ENCODE peak calls at places on chromosomes 3 and 15, in nine cellular contexts. One of them, this sample, is unnamed.

GRCh38 chr15:42065008-42065407 is 29.4 kb downstream of the PLA2G4D start:
- DNase-seq in brain microvascular endothelial cell: no peak
- DNase-seq in MM.1S: no peak
- DNase-seq in CD4-positive, CD25-positive, alpha-beta regulatory T cell: peak; percentile 38
- DNase-seq in prostate gland: no peak
- DNase-seq in left ventricle myocardium inferior: no peak
- DNase-seq in CD8-positive, alpha-beta T cell: peak; percentile 6
- DNase-seq in CD8-positive, alpha-beta memory T cell: no peak
- DNase-seq in tibial artery: no peak
- DNase-seq in this sample: no peak

GRCh38 chr15:49494842-49495241 is 71.8 kb downstream of the FGF7 start:
- DNase-seq in brain microvascular endothelial cell: no peak
- DNase-seq in MM.1S: no peak
- DNase-seq in CD4-positive, CD25-positive, alpha-beta regulatory T cell: no peak
- DNase-seq in prostate gland: no peak
- DNase-seq in left ventricle myocardium inferior: no peak
- DNase-seq in CD8-positive, alpha-beta T cell: no peak
- DNase-seq in CD8-positive, alpha-beta memory T cell: no peak
- DNase-seq in tibial artery: no peak
- DNase-seq in this sample: no peak

GRCh38 chr15:74723754-74724334 is 1.5 kb downstream of the CYP1A1 start:
- DNase-seq in brain microvascular endothelial cell: peak; percentile 38
- DNase-seq in MM.1S: peak; percentile 34
- DNase-seq in CD4-positive, CD25-positive, alpha-beta regulatory T cell: peak; percentile 53
- DNase-seq in prostate gland: no peak
- DNase-seq in left ventricle myocardium inferior: no peak
- DNase-seq in CD8-positive, alpha-beta T cell: no peak
- DNase-seq in CD8-positive, alpha-beta memory T cell: no peak
- DNase-seq in tibial artery: no peak
- DNase-seq in this sample: peak; percentile 25

GRCh38 chr3:161267646-161268045 is 46.5 kb downstream of the NMD3 start:
- DNase-seq in brain microvascular endothelial cell: no peak
- DNase-seq in MM.1S: no peak
- DNase-seq in CD4-positive, CD25-positive, alpha-beta regulatory T cell: no peak
- DNase-seq in prostate gland: no peak
- DNase-seq in left ventricle myocardium inferior: no peak
- DNase-seq in CD8-positive, alpha-beta T cell: no peak
- DNase-seq in CD8-positive, alpha-beta memory T cell: no peak
- DNase-seq in tibial artery: no peak
- DNase-seq in this sample: no peak

GRCh38 chr3:43378066-43378935 is 92.0 kb downstream of the SNRK start:
- DNase-seq in brain microvascular endothelial cell: peak; percentile 36
- DNase-seq in MM.1S: peak; percentile 62
- DNase-seq in CD4-positive, CD25-positive, alpha-beta regulatory T cell: peak; percentile 81
- DNase-seq in prostate gland: no peak
- DNase-seq in left ventricle myocardium inferior: no peak
- DNase-seq in CD8-positive, alpha-beta T cell: peak; percentile 77
- DNase-seq in CD8-positive, alpha-beta memory T cell: peak; percentile 82
- DNase-seq in tibial artery: no peak
- DNase-seq in this sample: peak; percentile 78

GRCh38 chr15:29560896-29561295 is 261.4 kb downstream of the TJP1 start:
- DNase-seq in brain microvascular endothelial cell: no peak
- DNase-seq in MM.1S: no peak
- DNase-seq in CD4-positive, CD25-positive, alpha-beta regulatory T cell: no peak
- DNase-seq in prostate gland: no peak
- DNase-seq in left ventricle myocardium inferior: no peak
- DNase-seq in CD8-positive, alpha-beta T cell: no peak
- DNase-seq in CD8-positive, alpha-beta memory T cell: no peak
- DNase-seq in tibial artery: no peak
- DNase-seq in this sample: no peak

GRCh38 chr3:32822609-32823498 is 5.1 kb downstream of the TRIM71 start:
- DNase-seq in brain microvascular endothelial cell: no peak
- DNase-seq in MM.1S: no peak
- DNase-seq in CD4-positive, CD25-positive, alpha-beta regulatory T cell: no peak
- DNase-seq in prostate gland: no peak
- DNase-seq in left ventricle myocardium inferior: no peak
- DNase-seq in CD8-positive, alpha-beta T cell: no peak
- DNase-seq in CD8-positive, alpha-beta memory T cell: no peak
- DNase-seq in tibial artery: no peak
- DNase-seq in this sample: no peak

GRCh38 chr3:113179235-113179829 is 32.0 kb upstream of the BOC start:
- DNase-seq in brain microvascular endothelial cell: no peak
- DNase-seq in MM.1S: no peak
- DNase-seq in CD4-positive, CD25-positive, alpha-beta regulatory T cell: no peak
- DNase-seq in prostate gland: no peak
- DNase-seq in left ventricle myocardium inferior: no peak
- DNase-seq in CD8-positive, alpha-beta T cell: no peak
- DNase-seq in CD8-positive, alpha-beta memory T cell: no peak
- DNase-seq in tibial artery: no peak
- DNase-seq in this sample: no peak

GRCh38 chr15:99123706-99124451 is 19.0 kb downstream of the SYNM start:
- DNase-seq in brain microvascular endothelial cell: peak; percentile 85
- DNase-seq in MM.1S: peak; percentile 45
- DNase-seq in CD4-positive, CD25-positive, alpha-beta regulatory T cell: no peak
- DNase-seq in prostate gland: peak; percentile 46
- DNase-seq in left ventricle myocardium inferior: peak; percentile 87
- DNase-seq in CD8-positive, alpha-beta T cell: no peak
- DNase-seq in CD8-positive, alpha-beta memory T cell: no peak
- DNase-seq in tibial artery: peak; percentile 87
- DNase-seq in this sample: no peak

GRCh38 chr3:189563841-189564563 is 67.2 kb upstream of the TP63 start:
- DNase-seq in brain microvascular endothelial cell: peak; percentile 77
- DNase-seq in MM.1S: peak; percentile 89
- DNase-seq in CD4-positive, CD25-positive, alpha-beta regulatory T cell: peak; percentile 6
- DNase-seq in prostate gland: no peak
- DNase-seq in left ventricle myocardium inferior: no peak
- DNase-seq in CD8-positive, alpha-beta T cell: no peak
- DNase-seq in CD8-positive, alpha-beta memory T cell: no peak
- DNase-seq in tibial artery: no peak
- DNase-seq in this sample: no peak

GRCh38 chr15:56772868-56773639 is 39.7 kb upstream of the ZNF280D start:
- DNase-seq in brain microvascular endothelial cell: peak; percentile 48
- DNase-seq in MM.1S: no peak
- DNase-seq in CD4-positive, CD25-positive, alpha-beta regulatory T cell: no peak
- DNase-seq in prostate gland: peak; percentile 39
- DNase-seq in left ventricle myocardium inferior: no peak
- DNase-seq in CD8-positive, alpha-beta T cell: no peak
- DNase-seq in CD8-positive, alpha-beta memory T cell: no peak
- DNase-seq in tibial artery: no peak
- DNase-seq in this sample: no peak

GRCh38 chr3:61809879-61810278 is 248.5 kb downstream of the PTPRG start:
- DNase-seq in brain microvascular endothelial cell: no peak
- DNase-seq in MM.1S: no peak
- DNase-seq in CD4-positive, CD25-positive, alpha-beta regulatory T cell: no peak
- DNase-seq in prostate gland: peak; percentile 10
- DNase-seq in left ventricle myocardium inferior: peak; percentile 65
- DNase-seq in CD8-positive, alpha-beta T cell: no peak
- DNase-seq in CD8-positive, alpha-beta memory T cell: no peak
- DNase-seq in tibial artery: peak; percentile 51
- DNase-seq in this sample: no peak

GRCh38 chr15:80673561-80674244 is 21.4 kb upstream of the ABHD17C start:
- DNase-seq in brain microvascular endothelial cell: no peak
- DNase-seq in MM.1S: no peak
- DNase-seq in CD4-positive, CD25-positive, alpha-beta regulatory T cell: no peak
- DNase-seq in prostate gland: no peak
- DNase-seq in left ventricle myocardium inferior: no peak
- DNase-seq in CD8-positive, alpha-beta T cell: no peak
- DNase-seq in CD8-positive, alpha-beta memory T cell: no peak
- DNase-seq in tibial artery: no peak
- DNase-seq in this sample: no peak

GRCh38 chr3:48536116-48536515 is 20.5 kb downstream of the PFKFB4 start:
- DNase-seq in brain microvascular endothelial cell: no peak
- DNase-seq in MM.1S: no peak
- DNase-seq in CD4-positive, CD25-positive, alpha-beta regulatory T cell: no peak
- DNase-seq in prostate gland: no peak
- DNase-seq in left ventricle myocardium inferior: no peak
- DNase-seq in CD8-positive, alpha-beta T cell: no peak
- DNase-seq in CD8-positive, alpha-beta memory T cell: no peak
- DNase-seq in tibial artery: no peak
- DNase-seq in this sample: no peak

GRCh38 chr3:48535578-48535977 is 21.0 kb downstream of the PFKFB4 start:
- DNase-seq in brain microvascular endothelial cell: no peak
- DNase-seq in MM.1S: no peak
- DNase-seq in CD4-positive, CD25-positive, alpha-beta regulatory T cell: no peak
- DNase-seq in prostate gland: no peak
- DNase-seq in left ventricle myocardium inferior: no peak
- DNase-seq in CD8-positive, alpha-beta T cell: no peak
- DNase-seq in CD8-positive, alpha-beta memory T cell: no peak
- DNase-seq in tibial artery: no peak
- DNase-seq in this sample: no peak

GRCh38 chr3:48532974-48533337 is 23.6 kb downstream of the PFKFB4 start:
- DNase-seq in brain microvascular endothelial cell: no peak
- DNase-seq in MM.1S: no peak
- DNase-seq in CD4-positive, CD25-positive, alpha-beta regulatory T cell: no peak
- DNase-seq in prostate gland: no peak
- DNase-seq in left ventricle myocardium inferior: no peak
- DNase-seq in CD8-positive, alpha-beta T cell: no peak
- DNase-seq in CD8-positive, alpha-beta memory T cell: no peak
- DNase-seq in tibial artery: no peak
- DNase-seq in this sample: no peak

GRCh38 chr3:48528754-48529153 is 24.8 kb upstream of the SHISA5 start:
- DNase-seq in brain microvascular endothelial cell: no peak
- DNase-seq in MM.1S: no peak
- DNase-seq in CD4-positive, CD25-positive, alpha-beta regulatory T cell: no peak
- DNase-seq in prostate gland: no peak
- DNase-seq in left ventricle myocardium inferior: no peak
- DNase-seq in CD8-positive, alpha-beta T cell: no peak
- DNase-seq in CD8-positive, alpha-beta memory T cell: no peak
- DNase-seq in tibial artery: no peak
- DNase-seq in this sample: no peak

DNA sequence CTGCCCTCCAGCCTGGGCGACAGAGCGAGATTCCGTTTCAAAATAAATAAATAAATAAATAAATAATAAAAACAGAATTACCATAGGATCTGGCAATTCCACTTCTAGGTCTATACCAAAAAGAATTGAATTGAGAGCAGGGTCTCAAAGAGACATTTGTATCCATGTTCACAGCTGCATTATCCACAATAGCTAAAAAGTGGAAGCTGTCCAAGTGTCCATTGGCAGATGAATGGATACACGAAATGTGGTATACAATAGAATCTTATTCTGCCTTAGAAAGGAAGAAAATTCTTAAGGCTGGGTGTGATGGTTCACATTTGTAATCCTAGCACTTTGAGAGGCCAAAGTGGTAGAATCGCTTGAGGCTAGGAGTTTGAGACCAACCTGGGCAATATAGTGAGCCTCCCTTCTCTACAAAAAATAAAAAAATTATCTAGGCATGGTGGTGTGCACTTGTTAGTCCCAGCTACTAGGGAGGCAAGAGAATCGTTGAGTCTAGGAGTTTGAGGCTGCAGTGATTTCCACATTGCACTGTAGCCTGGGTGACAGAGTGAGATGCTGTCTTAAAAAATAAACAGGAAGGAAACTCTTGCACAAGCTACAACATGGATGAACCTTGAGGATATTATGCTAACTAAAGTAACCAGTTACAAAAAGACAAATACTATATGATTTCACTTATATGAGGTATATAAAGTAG is 24.2 kb downstream of the PFKFB4 start:
- DNase-seq in brain microvascular endothelial cell: no peak
- DNase-seq in MM.1S: no peak
- DNase-seq in CD4-positive, CD25-positive, alpha-beta regulatory T cell: no peak
- DNase-seq in prostate gland: no peak
- DNase-seq in left ventricle myocardium inferior: no peak
- DNase-seq in CD8-positive, alpha-beta T cell: no peak
- DNase-seq in CD8-positive, alpha-beta memory T cell: no peak
- DNase-seq in tibial artery: no peak
- DNase-seq in this sample: no peak
- H3K27ac ChIP-seq in brain microvascular endothelial cell: no peak overlapping the region
- H3K27ac ChIP-seq in MM.1S: no peak overlapping the region
- H3K27ac ChIP-seq in CD4-positive, CD25-positive, alpha-beta regulatory T cell: no peak overlapping the region
- H3K27ac ChIP-seq in prostate gland: no peak overlapping the region
- H3K27ac ChIP-seq in left ventricle myocardium inferior: no peak overlapping the region
- H3K27ac ChIP-seq in CD8-positive, alpha-beta T cell: no peak overlapping the region
- H3K27ac ChIP-seq in CD8-positive, alpha-beta memory T cell: no peak overlapping the region
- H3K27ac ChIP-seq in tibial artery: no peak overlapping the region
- H3K27ac ChIP-seq in this sample: no peak overlapping the region

GRCh38 chr3:137763594-137763938 is 549 bp upstream of the SOX14 start:
- DNase-seq in brain microvascular endothelial cell: no peak
- DNase-seq in MM.1S: no peak
- DNase-seq in CD4-positive, CD25-positive, alpha-beta regulatory T cell: no peak
- DNase-seq in prostate gland: no peak
- DNase-seq in left ventricle myocardium inferior: no peak
- DNase-seq in CD8-positive, alpha-beta T cell: no peak
- DNase-seq in CD8-positive, alpha-beta memory T cell: no peak
- DNase-seq in tibial artery: no peak
- DNase-seq in this sample: no peak
- H3K4me3 ChIP-seq in brain microvascular endothelial cell: no peak overlapping the region
- H3K4me3 ChIP-seq in MM.1S: no peak overlapping the region
- H3K4me3 ChIP-seq in CD4-positive, CD25-positive, alpha-beta regulatory T cell: no peak overlapping the region
- H3K4me3 ChIP-seq in prostate gland: peak overlapping the region; percentile 21
- H3K4me3 ChIP-seq in left ventricle myocardium inferior: peak overlapping the region; percentile 46
- H3K4me3 ChIP-seq in CD8-positive, alpha-beta T cell: no peak overlapping the region
- H3K4me3 ChIP-seq in CD8-positive, alpha-beta memory T cell: no peak overlapping the region
- H3K4me3 ChIP-seq in tibial artery: no peak overlapping the region
- H3K4me3 ChIP-seq in this sample: no peak overlapping the region

GRCh38 chr15:72771329-72771725 is 12.2 kb downstream of the ADPGK start:
- DNase-seq in brain microvascular endothelial cell: no peak
- DNase-seq in MM.1S: no peak
- DNase-seq in CD4-positive, CD25-positive, alpha-beta regulatory T cell: no peak
- DNase-seq in prostate gland: no peak
- DNase-seq in left ventricle myocardium inferior: no peak
- DNase-seq in CD8-positive, alpha-beta T cell: no peak
- DNase-seq in CD8-positive, alpha-beta memory T cell: no peak
- DNase-seq in tibial artery: no peak
- DNase-seq in this sample: no peak

GRCh38 chr15:72778796-72779195 is 4.8 kb downstream of the ADPGK start:
- DNase-seq in brain microvascular endothelial cell: no peak
- DNase-seq in MM.1S: no peak
- DNase-seq in CD4-positive, CD25-positive, alpha-beta regulatory T cell: no peak
- DNase-seq in prostate gland: no peak
- DNase-seq in left ventricle myocardium inferior: no peak
- DNase-seq in CD8-positive, alpha-beta T cell: no peak
- DNase-seq in CD8-positive, alpha-beta memory T cell: no peak
- DNase-seq in tibial artery: no peak
- DNase-seq in this sample: no peak

GRCh38 chr15:72770673-72771328 is 12.8 kb downstream of the ADPGK start:
- DNase-seq in brain microvascular endothelial cell: no peak
- DNase-seq in MM.1S: no peak
- DNase-seq in CD4-positive, CD25-positive, alpha-beta regulatory T cell: peak; percentile 43
- DNase-seq in prostate gland: no peak
- DNase-seq in left ventricle myocardium inferior: no peak
- DNase-seq in CD8-positive, alpha-beta T cell: no peak
- DNase-seq in CD8-positive, alpha-beta memory T cell: no peak
- DNase-seq in tibial artery: no peak
- DNase-seq in this sample: no peak

GRCh38 chr15:72774696-72775383 is 8.7 kb downstream of the ADPGK start:
- DNase-seq in brain microvascular endothelial cell: no peak
- DNase-seq in MM.1S: no peak
- DNase-seq in CD4-positive, CD25-positive, alpha-beta regulatory T cell: no peak
- DNase-seq in prostate gland: no peak
- DNase-seq in left ventricle myocardium inferior: no peak
- DNase-seq in CD8-positive, alpha-beta T cell: no peak
- DNase-seq in CD8-positive, alpha-beta memory T cell: no peak
- DNase-seq in tibial artery: no peak
- DNase-seq in this sample: no peak
- H3K36me3 ChIP-seq in brain microvascular endothelial cell: peaks cover 21% of the 10 kb centered on the region
- H3K36me3 ChIP-seq in MM.1S: peaks cover 30% of the 10 kb centered on the region
- H3K36me3 ChIP-seq in CD4-positive, CD25-positive, alpha-beta regulatory T cell: peaks cover 62% of the 10 kb centered on the region
- H3K36me3 ChIP-seq in prostate gland: no peaks in the 10 kb centered on the region
- H3K36me3 ChIP-seq in left ventricle myocardium inferior: peaks cover 58% of the 10 kb centered on the region
- H3K36me3 ChIP-seq in CD8-positive, alpha-beta T cell: peaks cover 22% of the 10 kb centered on the region
- H3K36me3 ChIP-seq in CD8-positive, alpha-beta memory T cell: peaks cover 25% of the 10 kb centered on the region
- H3K36me3 ChIP-seq in tibial artery: peaks cover 36% of the 10 kb centered on the region
- H3K36me3 ChIP-seq in this sample: peaks cover 56% of the 10 kb centered on the region

GRCh38 chr15:71325461-71325860 is 210.2 kb downstream of the THSD4 start:
- DNase-seq in brain microvascular endothelial cell: peak; percentile 68
- DNase-seq in MM.1S: no peak
- DNase-seq in CD4-positive, CD25-positive, alpha-beta regulatory T cell: no peak
- DNase-seq in prostate gland: no peak
- DNase-seq in left ventricle myocardium inferior: no peak
- DNase-seq in CD8-positive, alpha-beta T cell: no peak
- DNase-seq in CD8-positive, alpha-beta memory T cell: no peak
- DNase-seq in tibial artery: no peak
- DNase-seq in this sample: no peak
- H3K27ac ChIP-seq in brain microvascular endothelial cell: peak overlapping the region; percentile 79
- H3K27ac ChIP-seq in MM.1S: no peak overlapping the region
- H3K27ac ChIP-seq in CD4-positive, CD25-positive, alpha-beta regulatory T cell: no peak overlapping the region
- H3K27ac ChIP-seq in prostate gland: no peak overlapping the region
- H3K27ac ChIP-seq in left ventricle myocardium inferior: peak overlapping the region; percentile 17
- H3K27ac ChIP-seq in CD8-positive, alpha-beta T cell: no peak overlapping the region
- H3K27ac ChIP-seq in CD8-positive, alpha-beta memory T cell: no peak overlapping the region
- H3K27ac ChIP-seq in tibial artery: peak overlapping the region; percentile 7
- H3K27ac ChIP-seq in this sample: no peak overlapping the region

This sample was measured in naive thymus-derived CD4-positive, alpha-beta T cell.